ENCODE peak calls at places on chromosomes 16 and 17, in six cellular contexts. J is body of pancreas, E is breast epithelium, W is K562, O is OCI-LY7, H is H1. C is an unnamed sample.

GRCh38 chr17:61794792-61795191 is 68.5 kb downstream of the BRIP1 start:
- DNase-seq in H (no peak), E (no peak), W (no peak), O (no peak), J (no peak), C (no peak)

GRCh38 chr17:8382052-8382879 is 727 bp downstream of the RPL26 start:
- DNase-seq in H (no peak), E (no peak), J (no peak), O (peak; percentile 36), W (peak; percentile 23), C (no peak)

GRCh38 chr17:79803997-79804855 is 7.3 kb upstream of the CBX8 start:
- DNase-seq in H (peak; percentile 70), W (no peak), J (no peak), O (peak; percentile 66), E (no peak), C (no peak)

GRCh38 chr17:78903101-78903779 is at the start of gene CEP295NL:
- DNase-seq in O (no peak), W (peak; percentile 40), E (no peak), J (peak; percentile 66), H (no peak), C (no peak)

GRCh38 chr17:6274310-6274709 is 160.6 kb downstream of the AIPL1 start:
- DNase-seq in J (no peak), W (no peak), E (no peak), H (no peak), O (no peak), C (no peak)

GRCh38 chr17:12457493-12457892 is 208.2 kb upstream of the MYOCD start:
- DNase-seq in H (no peak), O (no peak), J (no peak), W (no peak), E (no peak), C (no peak)

GRCh38 chr16:49586466-49586865 is 212.9 kb downstream of the C16orf78 start:
- DNase-seq in E (no peak), W (no peak), H (no peak), J (no peak), O (no peak), C (no peak)

GRCh38 chr17:64984776-64985521 is 65.7 kb upstream of the LRRC37A3 start:
- DNase-seq in H (peak; percentile 37), W (peak; percentile 41), J (no peak), O (peak; percentile 61), E (peak; percentile 16), C (peak; percentile 49)

GRCh38 chr17:62995377-62995885 is 29.4 kb downstream of the TANC2 start:
- DNase-seq in O (peak; percentile 2), W (peak; percentile 73), H (no peak), E (no peak), J (no peak), C (no peak)

GRCh38 chr17:53032861-53033271 is 789.9 kb upstream of the KIF2B start:
- DNase-seq in O (peak; percentile 34), W (peak; percentile 9), H (peak; percentile 62), E (no peak), J (peak; percentile 46), C (no peak)

GRCh38 chr16:51881731-51882130 is 665.2 kb downstream of the TOX3 start:
- DNase-seq in O (no peak), E (no peak), W (no peak), J (no peak), H (no peak), C (no peak)

GRCh38 chr17:58320163-58320558 is 8.4 kb downstream of the TSPOAP1 start:
- DNase-seq in E (no peak), W (no peak), H (no peak), O (no peak), J (no peak), C (no peak)

GRCh38 chr16:85570735-85571562 is 42.2 kb upstream of the GSE1 start:
- DNase-seq in E (no peak), H (no peak), O (peak; percentile 41), J (no peak), W (peak; percentile 98), C (no peak)
- H3K27ac ChIP-seq in E (peak overlapping the region; percentile 93), H (no peak overlapping the region), O (peak overlapping the region; percentile 14), J (peak overlapping the region; percentile 30), W (peak overlapping the region; percentile 97), C (no peak overlapping the region)

GRCh38 chr16:4802659-4803287 is 340 bp upstream of the ROGDI start:
- DNase-seq in J (peak; percentile 93), W (peak; percentile 94), H (peak; percentile 97), O (peak; percentile 91), E (peak; percentile 88), C (peak; percentile 92)

GRCh38 chr16:4801962-4802658 is at the start of gene ROGDI:
- DNase-seq in J (peak; percentile 93), H (peak; percentile 88), W (peak; percentile 90), E (peak; percentile 85), O (peak; percentile 92), C (peak; percentile 67)

GRCh38 chr16:4803479-4804243 is 1.2 kb upstream of the ROGDI start:
- DNase-seq in O (no peak), E (no peak), W (peak; percentile 51), H (no peak), J (no peak), C (no peak)

GRCh38 chr16:4806280-4806679 is 3.8 kb upstream of the ROGDI start:
- DNase-seq in E (no peak), W (no peak), O (no peak), J (no peak), H (no peak), C (no peak)

DNA sequence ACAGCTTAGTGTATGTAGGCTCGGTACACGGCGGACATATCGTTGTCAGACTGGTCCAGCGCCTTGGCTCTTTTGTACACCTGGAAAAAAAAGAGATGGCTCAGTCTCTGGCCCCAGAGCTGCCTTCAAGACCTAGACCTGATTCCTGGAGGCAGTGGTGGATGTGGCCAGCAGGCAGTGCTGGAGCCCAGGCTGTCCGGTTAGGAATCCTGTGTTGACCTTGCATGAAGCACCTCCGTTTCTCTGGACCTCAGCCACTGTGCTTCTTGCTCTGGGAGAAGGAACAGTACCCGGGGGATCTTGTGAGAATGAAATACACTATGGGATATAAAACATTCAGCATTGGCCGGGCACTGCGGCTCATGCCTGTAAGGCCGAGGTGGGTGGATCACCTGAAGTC is 2.8 kb upstream of the ROGDI start:
- DNase-seq in O (no peak), J (no peak), E (no peak), W (no peak), H (no peak), C (no peak)
- H3K27ac ChIP-seq in O (no peak overlapping the region), J (no peak overlapping the region), E (no peak overlapping the region), W (peak overlapping the region; percentile 35), H (no peak overlapping the region), C (no peak overlapping the region)

GRCh38 chr16:1156983-1157638 is 4.2 kb downstream of the CACNA1H start:
- DNase-seq in E (no peak), W (no peak), O (no peak), J (no peak), H (no peak), C (no peak)

GRCh38 chr16:1157639-1158455 is 4.9 kb downstream of the CACNA1H start:
- DNase-seq in O (no peak), E (no peak), H (no peak), J (no peak), W (no peak), C (no peak)

GRCh38 chr16:1154887-1155331 is 2.0 kb downstream of the CACNA1H start:
- DNase-seq in W (no peak), J (no peak), O (no peak), E (no peak), H (no peak), C (no peak)

GRCh38 chr16:1155353-1156110 is 2.6 kb downstream of the CACNA1H start:
- DNase-seq in J (no peak), O (no peak), H (no peak), E (no peak), W (no peak), C (no peak)

DNA sequence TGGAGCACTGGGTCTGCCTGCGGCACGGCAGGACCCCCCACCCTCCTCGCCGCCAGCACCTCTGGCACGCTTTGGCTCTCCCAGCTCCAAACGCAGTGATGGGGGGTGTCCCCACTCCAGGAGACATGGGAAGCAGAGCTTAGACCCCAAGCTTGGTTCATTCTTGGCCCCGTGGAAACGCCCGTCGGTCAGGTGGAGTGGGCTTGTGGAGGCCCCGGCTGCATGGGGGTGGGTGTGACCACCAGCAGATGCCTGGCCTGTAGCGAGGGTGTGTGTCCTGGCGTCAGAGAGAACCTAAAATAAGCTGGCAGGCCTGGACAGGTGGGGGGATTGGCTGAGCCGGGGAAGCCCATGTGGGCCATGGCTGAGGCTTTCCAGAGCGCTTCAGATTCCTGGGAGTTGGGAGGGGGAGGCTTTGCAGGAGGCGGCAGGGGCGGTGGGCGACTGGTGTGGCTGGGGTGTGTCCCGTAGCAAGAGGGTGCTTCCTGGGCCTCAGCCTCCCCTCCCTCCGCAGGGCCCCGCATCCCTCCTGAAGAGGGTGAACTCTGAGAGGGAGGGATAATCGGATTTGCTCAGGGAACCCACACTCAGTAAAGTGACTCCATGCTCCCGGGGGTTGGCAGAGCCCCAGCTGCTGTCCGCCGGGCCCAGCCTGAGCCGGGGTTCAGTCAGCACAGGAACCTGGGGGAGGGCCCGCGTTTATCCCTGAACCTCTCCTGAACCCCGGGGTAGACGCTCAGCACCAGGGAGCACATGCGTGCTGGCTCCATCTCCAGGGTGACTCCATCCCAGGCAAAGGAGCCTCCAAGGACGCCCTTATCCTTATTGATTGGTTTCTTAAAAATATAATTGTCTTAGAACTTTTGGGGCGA is 3.4 kb downstream of the CACNA1H start:
- DNase-seq in J (no peak), E (no peak), O (no peak), H (no peak), W (no peak), C (no peak)
- H3K27ac ChIP-seq in J (no peak overlapping the region), E (peak overlapping the region; percentile 3), O (no peak overlapping the region), H (no peak overlapping the region), W (no peak overlapping the region), C (no peak overlapping the region)

GRCh38 chr17:80904036-80904435 is 87.6 kb upstream of the CHMP6 start:
- DNase-seq in H (no peak), W (no peak), O (no peak), J (no peak), E (no peak), C (no peak)
- H3K27ac ChIP-seq in H (no peak overlapping the region), W (no peak overlapping the region), O (no peak overlapping the region), J (no peak overlapping the region), E (no peak overlapping the region), C (no peak overlapping the region)

GRCh38 chr17:3590231-3590630 is 19.0 kb downstream of the TRPV1 start:
- DNase-seq in O (peak; percentile 67), J (no peak), E (no peak), H (no peak), W (no peak), C (no peak)

GRCh38 chr17:3590768-3591167 is 18.4 kb downstream of the TRPV1 start:
- DNase-seq in J (no peak), W (no peak), O (no peak), E (no peak), H (no peak), C (no peak)

GRCh38 chr17:3593384-3593783 is 15.8 kb downstream of the TRPV1 start:
- DNase-seq in O (no peak), W (no peak), E (no peak), H (no peak), J (no peak), C (no peak)

GRCh38 chr17:3594056-3594810 is 15.0 kb downstream of the TRPV1 start:
- DNase-seq in W (no peak), O (no peak), J (no peak), H (no peak), E (no peak), C (no peak)

GRCh38 chr17:3592216-3592860 is 16.9 kb downstream of the TRPV1 start:
- DNase-seq in O (no peak), J (no peak), H (no peak), W (no peak), E (no peak), C (no peak)
- H3K27ac ChIP-seq in O (no peak overlapping the region), J (no peak overlapping the region), H (no peak overlapping the region), W (no peak overlapping the region), E (no peak overlapping the region), C (no peak overlapping the region)

GRCh38 chr17:76166168-76166567 is 25.1 kb upstream of the FOXJ1 start:
- DNase-seq in H (no peak), W (no peak), O (no peak), E (no peak), J (no peak), C (no peak)
- H3K27ac ChIP-seq in H (no peak overlapping the region), W (no peak overlapping the region), O (no peak overlapping the region), E (no peak overlapping the region), J (no peak overlapping the region), C (no peak overlapping the region)